ENCODE peak calls at places on chromosomes 11 and 22, in seven cellular contexts. Z is stromal cell of bone marrow; S is adipocyte; L is GM18507; P is stimulated activated CD4-positive, alpha-beta T cell treated with anti-CD3 and anti-CD28 coated beads, Interleukin-15, amount 100 ng/mL, for 1 hour; K is HS-5; W is upper lobe of right lung. Q is an unnamed sample.

GRCh38 chr22:31659246-31659645 is 2.8 kb downstream of the PISD start:
- DNase-seq in Z (no peak), S (no peak), L (no peak), P (no peak), K (no peak), W (no peak), Q (no peak)

GRCh38 chr11:47330002-47330911 is 22.2 kb downstream of the MYBPC3 start:
- DNase-seq in Z (no peak), S (peak; percentile 47), L (no peak), P (no peak), K (no peak), W (no peak), Q (no peak)

GRCh38 chr11:118275184-118275583 is 11.1 kb upstream of the MPZL2 start:
- DNase-seq in Z (no peak), S (no peak), L (no peak), P (no peak), K (no peak), W (no peak), Q (no peak)

GRCh38 chr22:35575116-35575748 is 34.6 kb downstream of the RASD2 start:
- DNase-seq in Z (no peak), S (no peak), L (no peak), P (no peak), K (no peak), W (no peak), Q (no peak)

GRCh38 chr11:74783241-74783871 is 34.7 kb downstream of the RNF169 start:
- DNase-seq in Z (peak; percentile 29), S (peak; percentile 54), L (peak; percentile 37), P (no peak), K (peak; percentile 68), W (no peak), Q (peak; percentile 34)

GRCh38 chr11:102468636-102469195 is 16.2 kb upstream of the TMEM123 start:
- DNase-seq in Z (no peak), S (no peak), L (no peak), P (no peak), K (no peak), W (no peak), Q (no peak)

GRCh38 chr11:19200410-19201201 is 1.2 kb downstream of the CSRP3 start:
- DNase-seq in Z (peak; percentile 66), S (peak; percentile 56), L (no peak), P (no peak), K (peak; percentile 44), W (no peak), Q (no peak)

GRCh38 chr22:18095101-18095805 is 15.4 kb upstream of the TUBA8 start:
- DNase-seq in Z (no peak), S (no peak), L (no peak), P (no peak), K (no peak), W (no peak), Q (no peak)

GRCh38 chr11:65651589-65652510 is 10.9 kb downstream of the RELA start:
- DNase-seq in Z (no peak), S (no peak), L (no peak), P (no peak), K (no peak), W (peak; percentile 77), Q (no peak)

GRCh38 chr11:1146311-1146864 is 11.4 kb upstream of the MUC5AC start:
- DNase-seq in Z (no peak), S (no peak), L (no peak), P (no peak), K (no peak), W (peak; percentile 57), Q (no peak)

GRCh38 chr11:68037481-68038225 is 1.2 kb upstream of the TCIRG1 start:
- DNase-seq in Z (no peak), S (no peak), L (no peak), P (no peak), K (no peak), W (peak; percentile 69), Q (no peak)

GRCh38 chr11:9893474-9893873 is 229.6 kb downstream of the SWAP70 start:
- DNase-seq in Z (no peak), S (no peak), L (no peak), P (no peak), K (no peak), W (no peak), Q (no peak)

GRCh38 chr22:40721266-40721665 is 42.0 kb downstream of the MCHR1 start:
- DNase-seq in Z (no peak), S (no peak), L (no peak), P (no peak), K (peak; percentile 8), W (no peak), Q (no peak)

GRCh38 chr22:49807780-49808708 is 19.6 kb downstream of the BRD1 start:
- DNase-seq in Z (no peak), S (no peak), L (no peak), P (no peak), K (no peak), W (no peak), Q (no peak)

GRCh38 chr11:81420668-81421550 is 1312.8 kb downstream of the FAM181B start:
- DNase-seq in Z (no peak), S (no peak), L (no peak), P (no peak), K (no peak), W (no peak), Q (no peak)

GRCh38 chr22:39146256-39147101 is 6.0 kb downstream of the CBX7 start:
- DNase-seq in Z (no peak), S (no peak), L (no peak), P (no peak), K (no peak), W (peak; percentile 49), Q (no peak)

GRCh38 chr11:78594814-78595213 is 20.1 kb upstream of the NARS2 start:
- DNase-seq in Z (no peak), S (no peak), L (no peak), P (no peak), K (no peak), W (no peak), Q (no peak)

GRCh38 chr11:113967361-113967760 is 7.5 kb upstream of the HTR3A start:
- DNase-seq in Z (no peak), S (no peak), L (no peak), P (no peak), K (no peak), W (no peak), Q (no peak)

GRCh38 chr11:20207781-20208621 is 47.7 kb upstream of the DBX1 start:
- DNase-seq in Z (no peak), S (peak; percentile 4), L (no peak), P (no peak), K (no peak), W (peak; percentile 68), Q (no peak)

GRCh38 chr11:62548545-62549335 is 2.1 kb upstream of the AHNAK start:
- DNase-seq in Z (no peak), S (no peak), L (no peak), P (no peak), K (no peak), W (no peak), Q (no peak)

GRCh38 chr11:117026593-117027330 is 71.5 kb downstream of the SIK3 start:
- DNase-seq in Z (no peak), S (peak; percentile 76), L (no peak), P (no peak), K (peak; percentile 73), W (no peak), Q (no peak)

GRCh38 chr11:61869636-61870428 is 21.5 kb downstream of the FADS3 start:
- DNase-seq in Z (no peak), S (no peak), L (no peak), P (no peak), K (no peak), W (no peak), Q (no peak)